ENCODE peak calls at places on chromosomes 7 and 10, in six cellular contexts. W, V, U, Y, X and O are unnamed samples.

GRCh38 chr10:79483948-79484347 is 28.4 kb upstream of the EIF5AL1 start:
- DNase-seq in V (no peak), X (no peak), U (no peak), W (peak; percentile 72), Y (peak; percentile 83), O (no peak)

GRCh38 chr10:113959383-113959760 is 84.3 kb upstream of the ADRB1 start:
- DNase-seq in W (no peak), U (no peak), X (no peak), V (no peak), Y (no peak), O (no peak)

GRCh38 chr10:73577788-73578187 is 13.4 kb downstream of the USP54 start:
- DNase-seq in W (peak; percentile 95), X (peak; percentile 75), U (peak; percentile 43), Y (no peak), V (no peak), O (no peak)

GRCh38 chr10:128103229-128103714 is 23.0 kb downstream of the MKI67 start:
- DNase-seq in Y (no peak), X (no peak), W (no peak), U (no peak), V (no peak), O (no peak)

GRCh38 chr7:38615665-38616064 is 15.5 kb downstream of the AMPH start:
- DNase-seq in W (no peak), V (no peak), Y (no peak), U (no peak), X (no peak), O (no peak)

GRCh38 chr7:81402227-81402626 is 367.6 kb downstream of the HGF start:
- DNase-seq in U (no peak), X (no peak), W (no peak), V (no peak), Y (no peak), O (no peak)

GRCh38 chr7:131196808-131197207 is 130.9 kb upstream of the MKLN1 start:
- DNase-seq in W (no peak), Y (no peak), X (no peak), U (no peak), V (no peak), O (no peak)

GRCh38 chr10:70551971-70552422 is 50.5 kb downstream of the PRF1 start:
- DNase-seq in X (no peak), W (peak; percentile 80), U (no peak), V (no peak), Y (no peak), O (no peak)

GRCh38 chr7:34091330-34091917 is 186.1 kb downstream of the BMPER start:
- DNase-seq in W (no peak), U (peak; percentile 78), V (peak; percentile 24), X (no peak), Y (no peak), O (peak; percentile 43)

GRCh38 chr10:105952153-105952552 is 1212.4 kb downstream of the SORCS1 start:
- DNase-seq in Y (no peak), X (no peak), W (no peak), U (peak; percentile 77), V (no peak), O (no peak)

GRCh38 chr7:39721345-39721744 is 98.0 kb downstream of the RALA start:
- DNase-seq in W (no peak), Y (no peak), U (no peak), V (no peak), X (no peak), O (no peak)

GRCh38 chr10:18618995-18619394 is 32.4 kb downstream of the NSUN6 start:
- DNase-seq in W (no peak), Y (no peak), U (no peak), X (no peak), V (no peak), O (no peak)

GRCh38 chr10:127277063-127277462 is 80.7 kb upstream of the INSYN2A start:
- DNase-seq in W (no peak), X (no peak), U (no peak), Y (no peak), V (no peak), O (no peak)

GRCh38 chr7:73909051-73909941 is 48.3 kb downstream of the TMEM270 start:
- DNase-seq in U (no peak), X (no peak), W (peak; percentile 60), V (peak; percentile 87), Y (no peak), O (no peak)

GRCh38 chr7:20296444-20296843 is 34.3 kb upstream of the ITGB8 start:
- DNase-seq in X (no peak), W (no peak), V (no peak), U (no peak), Y (no peak), O (no peak)

GRCh38 chr10:122141821-122142651 is 129.1 kb upstream of the BTBD16 start:
- DNase-seq in Y (no peak), X (no peak), V (no peak), W (no peak), U (no peak), O (no peak)

GRCh38 chr10:78889536-78890063 is 179.2 kb upstream of the ZMIZ1 start:
- DNase-seq in Y (no peak), U (no peak), X (no peak), V (no peak), W (no peak), O (no peak)

GRCh38 chr7:66894463-66895080 is 26.5 kb upstream of the TMEM248 start:
- DNase-seq in V (no peak), W (no peak), U (peak; percentile 81), X (no peak), Y (no peak), O (no peak)

GRCh38 chr10:95511314-95511713 is 49.9 kb downstream of the SORBS1 start:
- DNase-seq in W (no peak), X (no peak), V (no peak), Y (no peak), U (no peak), O (no peak)

GRCh38 chr7:78090616-78091015 is 292.0 kb downstream of the PHTF2 start:
- DNase-seq in Y (no peak), W (no peak), V (no peak), U (no peak), X (no peak), O (no peak)

GRCh38 chr7:95596183-95597135 is at the start of gene PDK4:
- DNase-seq in U (peak; percentile 80), X (peak; percentile 97), W (peak; percentile 99), V (no peak), Y (peak; percentile 94), O (peak; percentile 51)

GRCh38 chr7:137944168-137944567 is 57.7 kb downstream of the CREB3L2 start:
- DNase-seq in X (no peak), V (no peak), U (no peak), Y (no peak), W (no peak), O (no peak)

GRCh38 chr10:18737841-18738240 is 78.6 kb downstream of the ARL5B start:
- DNase-seq in X (no peak), W (no peak), U (no peak), Y (no peak), V (no peak), O (no peak)

GRCh38 chr7:25260862-25261454 is 32.7 kb upstream of the NPVF start:
- DNase-seq in Y (no peak), U (no peak), X (no peak), W (no peak), V (peak; percentile 79), O (no peak)

GRCh38 chr7:25124485-25125136 is 449 bp downstream of the CYCS start:
- DNase-seq in V (peak; percentile 3), U (no peak), W (peak; percentile 66), X (no peak), Y (no peak), O (no peak)

GRCh38 chr10:99779335-99779734 is 3.1 kb upstream of the ABCC2 start:
- DNase-seq in Y (no peak), U (no peak), V (peak; percentile 81), W (no peak), X (no peak), O (no peak)

GRCh38 chr7:92987095-92987494 is 130.7 kb downstream of the SAMD9 start:
- DNase-seq in Y (no peak), X (no peak), U (no peak), W (no peak), V (no peak), O (no peak)

GRCh38 chr7:106660862-106661720 is at the start of gene CCDC71L:
- DNase-seq in V (peak; percentile 93), W (peak; percentile 98), X (peak; percentile 94), Y (peak; percentile 97), U (peak; percentile 98), O (peak; percentile 75)
- TF ChIP-seq POLR2AphosphoS5 in V (peak; percentile 54), W (peak; percentile 81), X (peak; percentile 91), Y (peak; percentile 90), U (peak; percentile 72), O (peak; percentile 73)

GRCh38 chr7:10707519-10707918 is 266.2 kb upstream of the PHF14 start:
- DNase-seq in V (no peak), W (no peak), Y (no peak), X (no peak), U (no peak), O (no peak)

GRCh38 chr7:10703981-10704380 is 269.7 kb upstream of the PHF14 start:
- DNase-seq in Y (no peak), W (no peak), V (no peak), X (no peak), U (no peak), O (no peak)

GRCh38 chr7:10703059-10703458 is 270.6 kb upstream of the PHF14 start:
- DNase-seq in X (no peak), W (no peak), U (no peak), Y (no peak), V (no peak), O (no peak)

GRCh38 chr7:10706875-10707493 is 266.7 kb upstream of the PHF14 start:
- DNase-seq in Y (no peak), X (no peak), U (no peak), V (no peak), W (no peak), O (no peak)

GRCh38 chr7:10704653-10705052 is 269.0 kb upstream of the PHF14 start:
- DNase-seq in Y (no peak), U (no peak), X (no peak), V (no peak), W (no peak), O (no peak)
- TF ChIP-seq POLR2AphosphoS5 in Y (no peak), U (no peak), X (no peak), V (no peak), W (no peak), O (no peak)

GRCh38 chr7:76513817-76514799 is 3.8 kb downstream of the UPK3B start:
- DNase-seq in X (no peak), Y (peak; percentile 45), U (no peak), V (no peak), W (peak; percentile 57), O (no peak)
- TF ChIP-seq POLR2AphosphoS5 in X (no peak), Y (no peak), U (no peak), V (no peak), W (no peak), O (no peak)

GRCh38 chr10:76251773-76252617 is 820.6 kb downstream of the LRMDA start:
- DNase-seq in V (no peak), X (no peak), W (peak; percentile 99), Y (no peak), U (no peak), O (no peak)
- TF ChIP-seq POLR2AphosphoS5 in V (no peak), X (no peak), W (peak; percentile 98), Y (peak; percentile 69), U (no peak), O (no peak)

DNA sequence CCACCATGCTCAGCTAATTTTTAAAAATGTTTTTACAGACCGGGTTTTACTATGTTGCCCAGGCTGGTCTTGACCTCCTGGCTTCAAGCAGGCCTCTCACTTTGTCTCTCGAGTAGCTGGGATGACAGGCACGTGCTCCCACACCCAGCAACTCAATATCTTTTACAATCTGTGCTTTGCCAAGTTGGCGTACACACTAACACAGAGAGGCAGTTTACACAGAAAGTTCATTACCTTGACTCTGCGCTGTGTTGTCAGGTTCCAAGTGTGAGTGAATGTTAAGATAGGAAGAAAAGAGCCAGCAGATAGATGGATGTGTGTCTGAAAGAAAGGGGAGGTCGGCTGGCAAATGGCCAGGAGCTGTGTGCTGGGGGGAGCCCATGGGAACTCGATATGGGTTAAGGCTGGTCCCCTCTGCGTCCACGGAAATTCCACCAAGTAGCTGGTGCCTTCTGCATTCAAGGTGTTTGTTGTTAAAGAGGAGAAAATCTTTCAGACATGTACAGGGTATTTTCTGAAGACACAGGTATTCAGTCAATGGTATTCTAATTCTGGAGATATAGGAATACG is 299.8 kb downstream of the CAMK1D start:
- DNase-seq in Y (no peak), W (no peak), V (no peak), X (no peak), U (no peak), O (no peak)
- TF ChIP-seq POLR2AphosphoS5 in Y (no peak), W (no peak), V (no peak), X (no peak), U (no peak), O (no peak)